ENCODE peak calls at places on chromosomes 6 and 20, in eight cellular contexts. C is NT2/D1; G is stimulated activated CD4-positive, alpha-beta T cell treated with anti-CD3 and anti-CD28 coated beads, Interleukin-2, amount 100 ng/mL, for 48 hours; T is B cell; M is stromal cell of bone marrow; O is naive thymus-derived CD8-positive, alpha-beta T cell; L is effector memory CD4-positive, alpha-beta T cell; Y is smooth muscle cell of the brain vasculature. J is an unnamed sample.

GRCh38 chr20:59231124-59231804 is 67.6 kb downstream of the ZNF831 start:
- DNase-seq in M (no peak), O (no peak), L (no peak), Y (no peak), T (no peak), G (no peak), C (no peak), J (no peak)

GRCh38 chr20:19668406-19668805 is 89.7 kb upstream of the RIN2 start:
- DNase-seq in M (no peak), O (no peak), C (no peak), G (no peak), T (no peak), Y (no peak), L (no peak), J (no peak)

GRCh38 chr6:10759312-10759839 is 11.8 kb downstream of the TMEM14B start:
- DNase-seq in C (peak; percentile 15), L (no peak), O (no peak), M (peak; percentile 19), G (no peak), Y (no peak), T (no peak), J (peak; percentile 8)

GRCh38 chr6:45376310-45377040 is 1.3 kb downstream of the SUPT3H start:
- DNase-seq in C (no peak), Y (no peak), M (no peak), L (no peak), O (no peak), G (no peak), T (no peak), J (no peak)

GRCh38 chr6:155687645-155688044 is 232.0 kb upstream of the NOX3 start:
- DNase-seq in O (no peak), M (no peak), L (no peak), C (no peak), Y (no peak), T (no peak), G (no peak), J (no peak)

GRCh38 chr6:46044876-46045617 is 29.4 kb upstream of the CLIC5 start:
- DNase-seq in Y (peak; percentile 69), M (peak; percentile 94), O (no peak), G (no peak), C (no peak), T (no peak), L (no peak), J (no peak)

GRCh38 chr6:17633465-17634188 is 33.5 kb downstream of the FAM8A1 start:
- DNase-seq in O (no peak), G (no peak), M (no peak), C (no peak), L (no peak), Y (no peak), T (no peak), J (no peak)

GRCh38 chr20:15316556-15316955 is 979.1 kb upstream of the FLRT3 start:
- DNase-seq in G (no peak), C (no peak), Y (no peak), M (no peak), O (no peak), L (no peak), T (no peak), J (no peak)

GRCh38 chr6:34917626-34918285 is 28.7 kb downstream of the ANKS1A start:
- DNase-seq in L (no peak), O (no peak), G (no peak), Y (no peak), T (no peak), C (no peak), M (no peak), J (no peak)

GRCh38 chr6:43181942-43182860 is at the start of gene CUL9:
- DNase-seq in O (peak; percentile 89), Y (peak; percentile 33), G (peak; percentile 78), T (peak; percentile 95), L (peak; percentile 75), M (peak; percentile 60), C (no peak), J (no peak)

GRCh38 chr20:10674684-10675455 is 1.1 kb upstream of the JAG1 start:
- DNase-seq in Y (no peak), O (no peak), L (no peak), T (peak; percentile 60), M (peak; percentile 36), G (peak; percentile 26), C (no peak), J (no peak)

GRCh38 chr20:64229537-64230061 is 25.9 kb upstream of the PCMTD2 start:
- DNase-seq in C (no peak), L (no peak), G (no peak), M (no peak), O (no peak), Y (no peak), T (no peak), J (no peak)

GRCh38 chr6:38370653-38371311 is 268.9 kb downstream of the BTBD9 start:
- DNase-seq in C (no peak), G (no peak), T (no peak), M (no peak), L (no peak), O (no peak), Y (no peak), J (no peak)

GRCh38 chr20:54535045-54535444 is 59.7 kb downstream of the DOK5 start:
- DNase-seq in M (no peak), L (no peak), O (no peak), Y (no peak), T (no peak), C (no peak), G (no peak), J (no peak)

GRCh38 chr20:3811421-3812258 is 8.7 kb upstream of the AP5S1 start:
- DNase-seq in T (peak; percentile 59), L (peak; percentile 85), M (peak; percentile 96), G (peak; percentile 82), C (no peak), O (peak; percentile 98), Y (peak; percentile 98), J (peak; percentile 94)

GRCh38 chr20:17971571-17972013 is 2.8 kb downstream of the MGME1 start:
- DNase-seq in G (no peak), C (no peak), M (no peak), L (no peak), T (no peak), Y (no peak), O (no peak), J (no peak)

GRCh38 chr6:43916091-43916923 is 146.3 kb downstream of the VEGFA start:
- DNase-seq in C (no peak), O (no peak), M (peak; percentile 48), T (no peak), Y (no peak), G (no peak), L (no peak), J (no peak)

GRCh38 chr20:62900692-62901584 is 25.4 kb downstream of the DIDO1 start:
- DNase-seq in L (no peak), Y (no peak), G (no peak), C (no peak), T (no peak), O (no peak), M (no peak), J (no peak)

GRCh38 chr6:12034349-12034748 is 22.2 kb downstream of the HIVEP1 start:
- DNase-seq in C (no peak), M (no peak), O (no peak), L (no peak), Y (no peak), G (no peak), T (no peak), J (no peak)

GRCh38 chr20:23294671-23295070 is 55.9 kb upstream of the NXT1 start:
- DNase-seq in L (no peak), O (no peak), M (no peak), C (no peak), T (no peak), G (no peak), Y (no peak), J (no peak)

GRCh38 chr20:237479-237878 is 10.4 kb downstream of the DEFB129 start:
- DNase-seq in Y (no peak), T (peak; percentile 39), O (no peak), G (peak; percentile 3), C (no peak), M (no peak), L (no peak), J (no peak)

GRCh38 chr6:32190946-32191677 is 1.1 kb upstream of the PBX2 start:
- DNase-seq in L (no peak), M (no peak), C (no peak), G (no peak), O (peak; percentile 57), T (no peak), Y (no peak), J (no peak)

GRCh38 chr6:3746696-3747095 is 4.8 kb downstream of the PXDC1 start:
- DNase-seq in Y (no peak), O (no peak), M (no peak), T (no peak), C (no peak), G (no peak), L (no peak), J (no peak)

GRCh38 chr20:32473231-32474008 is 111.7 kb downstream of the NOL4L start:
- DNase-seq in T (peak; percentile 31), Y (no peak), M (no peak), O (peak; percentile 56), C (no peak), L (no peak), G (no peak), J (no peak)

GRCh38 chr6:101700655-101701054 is 307.1 kb downstream of the GRIK2 start:
- DNase-seq in O (no peak), Y (no peak), G (no peak), M (no peak), T (no peak), C (no peak), L (no peak), J (no peak)

GRCh38 chr6:164917211-164917610 is 392.2 kb downstream of the C6orf118 start:
- DNase-seq in L (no peak), Y (no peak), T (no peak), O (no peak), C (no peak), M (no peak), G (no peak), J (no peak)

GRCh38 chr20:46311039-46311650 is 2.8 kb upstream of the CDH22 start:
- DNase-seq in G (no peak), Y (no peak), T (no peak), C (no peak), O (no peak), M (no peak), L (no peak), J (no peak)

GRCh38 chr20:3734111-3734843 is 1.8 kb downstream of the HSPA12B start:
- DNase-seq in Y (no peak), M (no peak), T (no peak), G (no peak), L (no peak), O (no peak), C (no peak), J (no peak)

GRCh38 chr6:150886155-150886554 is 20.7 kb downstream of the MTHFD1L start:
- DNase-seq in T (no peak), L (no peak), C (no peak), Y (no peak), M (no peak), G (no peak), O (no peak), J (no peak)

GRCh38 chr20:17721802-17722486 is 22.2 kb downstream of the BANF2 start:
- DNase-seq in Y (no peak), O (no peak), L (no peak), C (no peak), G (no peak), T (no peak), M (no peak), J (no peak)

GRCh38 chr6:10555625-10556309 is 34.6 kb downstream of the GCNT2 start:
- DNase-seq in O (no peak), Y (peak; percentile 7), M (peak; percentile 11), T (no peak), L (no peak), C (no peak), G (no peak), J (no peak)

GRCh38 chr6:134878136-134878535 is 71.8 kb downstream of the ALDH8A1 start:
- DNase-seq in L (no peak), G (no peak), C (no peak), T (no peak), Y (no peak), M (no peak), O (no peak), J (no peak)

GRCh38 chr20:4444404-4444803 is 277.3 kb upstream of the PRND start:
- DNase-seq in L (no peak), Y (no peak), M (peak; percentile 47), G (no peak), O (no peak), C (no peak), T (no peak), J (no peak)

GRCh38 chr20:6091661-6092060 is 31.2 kb downstream of the FERMT1 start:
- DNase-seq in G (no peak), C (no peak), T (no peak), L (no peak), M (no peak), O (no peak), Y (no peak), J (no peak)

J was measured in SK-N-MC.